ENCODE peak calls at places on chromosomes 5 and 9, in eight cellular contexts. One of them, this sample, is unnamed.

GRCh38 chr5:3787604-3788003 is 192.0 kb downstream of the IRX1 start:
- DNase-seq in osteocyte: no peak
- DNase-seq in prostate gland: no peak
- DNase-seq in RWPE2: no peak
- DNase-seq in foreskin keratinocyte: no peak
- DNase-seq in left ventricle myocardium inferior: no peak
- DNase-seq in hepatocyte: no peak
- DNase-seq in Calu3: no peak
- DNase-seq in this sample: peak

GRCh38 chr5:35852084-35852734 is 4.5 kb upstream of the IL7R start:
- DNase-seq in osteocyte: no peak
- DNase-seq in hepatocyte: no peak
- DNase-seq in foreskin keratinocyte: no peak
- DNase-seq in Calu3: no peak
- DNase-seq in RWPE2: no peak
- DNase-seq in left ventricle myocardium inferior: no peak
- DNase-seq in prostate gland: no peak
- DNase-seq in this sample: no peak

GRCh38 chr5:37615184-37615583 is 224.7 kb downstream of the GDNF start:
- DNase-seq in osteocyte: no peak
- DNase-seq in RWPE2: no peak
- DNase-seq in Calu3: no peak
- DNase-seq in left ventricle myocardium inferior: no peak
- DNase-seq in foreskin keratinocyte: no peak
- DNase-seq in prostate gland: no peak
- DNase-seq in hepatocyte: no peak
- DNase-seq in this sample: no peak

GRCh38 chr9:114250235-114250568 is 72.7 kb upstream of the ORM1 start:
- DNase-seq in left ventricle myocardium inferior: peak
- DNase-seq in RWPE2: no peak
- DNase-seq in prostate gland: peak
- DNase-seq in Calu3: no peak
- DNase-seq in hepatocyte: peak
- DNase-seq in osteocyte: no peak
- DNase-seq in foreskin keratinocyte: no peak
- DNase-seq in this sample: no peak

GRCh38 chr5:891837-892389 is 688 bp downstream of the BRD9 start:
- DNase-seq in hepatocyte: peak
- DNase-seq in left ventricle myocardium inferior: no peak
- DNase-seq in foreskin keratinocyte: no peak
- DNase-seq in prostate gland: no peak
- DNase-seq in osteocyte: no peak
- DNase-seq in Calu3: peak
- DNase-seq in RWPE2: no peak
- DNase-seq in this sample: no peak

GRCh38 chr5:172696171-172696849 is 55.2 kb downstream of the NEURL1B start:
- DNase-seq in hepatocyte: no peak
- DNase-seq in prostate gland: no peak
- DNase-seq in left ventricle myocardium inferior: peak
- DNase-seq in osteocyte: no peak
- DNase-seq in RWPE2: no peak
- DNase-seq in foreskin keratinocyte: no peak
- DNase-seq in Calu3: no peak
- DNase-seq in this sample: no peak

GRCh38 chr5:6458833-6459232 is 10.2 kb downstream of the UBE2QL1 start:
- DNase-seq in hepatocyte: no peak
- DNase-seq in foreskin keratinocyte: no peak
- DNase-seq in left ventricle myocardium inferior: no peak
- DNase-seq in prostate gland: no peak
- DNase-seq in RWPE2: no peak
- DNase-seq in osteocyte: peak
- DNase-seq in Calu3: no peak
- DNase-seq in this sample: no peak

GRCh38 chr5:150092159-150092787 is 5.9 kb upstream of the CSF1R start:
- DNase-seq in hepatocyte: no peak
- DNase-seq in left ventricle myocardium inferior: no peak
- DNase-seq in Calu3: no peak
- DNase-seq in foreskin keratinocyte: no peak
- DNase-seq in prostate gland: no peak
- DNase-seq in osteocyte: no peak
- DNase-seq in RWPE2: no peak
- DNase-seq in this sample: no peak

GRCh38 chr5:168920019-168920813 is 341.0 kb upstream of the PANK3 start:
- DNase-seq in prostate gland: no peak
- DNase-seq in foreskin keratinocyte: no peak
- DNase-seq in Calu3: no peak
- DNase-seq in left ventricle myocardium inferior: no peak
- DNase-seq in hepatocyte: no peak
- DNase-seq in RWPE2: no peak
- DNase-seq in osteocyte: no peak
- DNase-seq in this sample: no peak

GRCh38 chr5:173306695-173307094 is 21.5 kb downstream of the STC2 start:
- DNase-seq in foreskin keratinocyte: no peak
- DNase-seq in RWPE2: no peak
- DNase-seq in Calu3: no peak
- DNase-seq in prostate gland: no peak
- DNase-seq in left ventricle myocardium inferior: no peak
- DNase-seq in hepatocyte: no peak
- DNase-seq in osteocyte: no peak
- DNase-seq in this sample: no peak

GRCh38 chr9:98977246-98977681 is 33.6 kb downstream of the COL15A1 start:
- DNase-seq in foreskin keratinocyte: no peak
- DNase-seq in RWPE2: no peak
- DNase-seq in osteocyte: no peak
- DNase-seq in hepatocyte: no peak
- DNase-seq in left ventricle myocardium inferior: peak
- DNase-seq in prostate gland: no peak
- DNase-seq in Calu3: no peak
- DNase-seq in this sample: no peak

GRCh38 chr5:76785493-76785892 is 33.3 kb upstream of the F2RL1 start:
- DNase-seq in foreskin keratinocyte: no peak
- DNase-seq in left ventricle myocardium inferior: no peak
- DNase-seq in osteocyte: no peak
- DNase-seq in Calu3: peak
- DNase-seq in hepatocyte: peak
- DNase-seq in prostate gland: no peak
- DNase-seq in RWPE2: no peak
- DNase-seq in this sample: no peak

GRCh38 chr9:106432631-106433030 is 430.3 kb upstream of the ZNF462 start:
- DNase-seq in osteocyte: no peak
- DNase-seq in RWPE2: no peak
- DNase-seq in foreskin keratinocyte: peak
- DNase-seq in left ventricle myocardium inferior: no peak
- DNase-seq in prostate gland: no peak
- DNase-seq in Calu3: no peak
- DNase-seq in hepatocyte: no peak
- DNase-seq in this sample: no peak

GRCh38 chr5:157167219-157167621 is 1.2 kb upstream of the GARIN3 start:
- DNase-seq in left ventricle myocardium inferior: no peak
- DNase-seq in Calu3: no peak
- DNase-seq in prostate gland: no peak
- DNase-seq in foreskin keratinocyte: no peak
- DNase-seq in hepatocyte: peak
- DNase-seq in RWPE2: no peak
- DNase-seq in osteocyte: no peak
- DNase-seq in this sample: no peak

GRCh38 chr5:166781729-166782128 is 1509.7 kb upstream of the WWC1 start:
- DNase-seq in prostate gland: no peak
- DNase-seq in left ventricle myocardium inferior: no peak
- DNase-seq in osteocyte: no peak
- DNase-seq in hepatocyte: no peak
- DNase-seq in RWPE2: no peak
- DNase-seq in foreskin keratinocyte: no peak
- DNase-seq in Calu3: no peak
- DNase-seq in this sample: peak

GRCh38 chr9:98401140-98402025 is 145.9 kb upstream of the TBC1D2 start:
- DNase-seq in prostate gland: no peak
- DNase-seq in foreskin keratinocyte: no peak
- DNase-seq in osteocyte: no peak
- DNase-seq in left ventricle myocardium inferior: no peak
- DNase-seq in hepatocyte: peak
- DNase-seq in RWPE2: no peak
- DNase-seq in Calu3: no peak
- DNase-seq in this sample: no peak

GRCh38 chr5:171703116-171703515 is 82.5 kb upstream of the SMIM23 start:
- DNase-seq in RWPE2: no peak
- DNase-seq in prostate gland: no peak
- DNase-seq in hepatocyte: no peak
- DNase-seq in foreskin keratinocyte: no peak
- DNase-seq in Calu3: no peak
- DNase-seq in left ventricle myocardium inferior: no peak
- DNase-seq in osteocyte: peak
- DNase-seq in this sample: no peak

GRCh38 chr9:70679845-70680244 is 265.4 kb upstream of the KLF9 start:
- DNase-seq in left ventricle myocardium inferior: no peak
- DNase-seq in Calu3: no peak
- DNase-seq in foreskin keratinocyte: no peak
- DNase-seq in RWPE2: no peak
- DNase-seq in prostate gland: no peak
- DNase-seq in osteocyte: no peak
- DNase-seq in hepatocyte: no peak
- DNase-seq in this sample: no peak

GRCh38 chr5:130651440-130651839 is 513.6 kb downstream of the HINT1 start:
- DNase-seq in hepatocyte: no peak
- DNase-seq in prostate gland: no peak
- DNase-seq in Calu3: no peak
- DNase-seq in foreskin keratinocyte: no peak
- DNase-seq in RWPE2: no peak
- DNase-seq in left ventricle myocardium inferior: no peak
- DNase-seq in osteocyte: no peak
- DNase-seq in this sample: no peak

DNA sequence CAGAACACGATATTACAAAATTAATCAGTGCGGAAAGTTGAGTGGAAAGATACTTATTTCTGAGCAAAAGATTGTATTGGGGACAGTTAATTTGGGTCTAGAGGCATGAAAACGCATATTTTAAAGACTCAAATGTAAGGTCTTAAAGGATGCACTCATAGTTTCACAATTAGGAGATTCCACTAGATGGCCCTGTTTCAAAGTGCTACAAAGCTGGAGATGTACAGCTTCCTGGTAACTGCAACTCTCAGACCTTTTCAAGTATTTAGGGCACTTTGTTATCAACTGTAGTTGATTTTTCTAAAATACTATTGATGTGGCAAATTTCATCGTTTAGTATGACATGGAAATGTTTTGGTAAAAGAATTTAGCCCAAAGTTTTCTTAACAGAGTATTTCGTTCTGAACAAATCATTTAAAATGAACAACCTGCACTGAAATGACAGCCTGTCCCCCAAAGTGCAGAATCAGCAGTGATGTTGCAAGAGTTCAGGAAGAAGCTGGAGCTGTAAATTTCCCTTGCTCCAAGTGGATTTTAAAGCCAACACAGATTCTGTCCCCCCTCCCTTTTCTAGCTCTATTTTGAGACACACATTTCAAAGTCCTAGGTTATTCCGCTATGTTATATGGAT is 16.2 kb upstream of the NDUFB6 start:
- DNase-seq in left ventricle myocardium inferior: no peak
- DNase-seq in RWPE2: no peak
- DNase-seq in osteocyte: no peak
- DNase-seq in prostate gland: no peak
- DNase-seq in foreskin keratinocyte: no peak
- DNase-seq in Calu3: no peak
- DNase-seq in hepatocyte: peak
- DNase-seq in this sample: no peak
- TF ChIP-seq CTCF in left ventricle myocardium inferior: peak
- TF ChIP-seq CTCF in RWPE2: peak
- TF ChIP-seq CTCF in osteocyte: peak
- TF ChIP-seq CTCF in prostate gland: peak
- TF ChIP-seq CTCF in foreskin keratinocyte: peak
- TF ChIP-seq CTCF in Calu3: no peak
- TF ChIP-seq CTCF in hepatocyte: peak
- TF ChIP-seq CTCF in this sample: peak

DNA sequence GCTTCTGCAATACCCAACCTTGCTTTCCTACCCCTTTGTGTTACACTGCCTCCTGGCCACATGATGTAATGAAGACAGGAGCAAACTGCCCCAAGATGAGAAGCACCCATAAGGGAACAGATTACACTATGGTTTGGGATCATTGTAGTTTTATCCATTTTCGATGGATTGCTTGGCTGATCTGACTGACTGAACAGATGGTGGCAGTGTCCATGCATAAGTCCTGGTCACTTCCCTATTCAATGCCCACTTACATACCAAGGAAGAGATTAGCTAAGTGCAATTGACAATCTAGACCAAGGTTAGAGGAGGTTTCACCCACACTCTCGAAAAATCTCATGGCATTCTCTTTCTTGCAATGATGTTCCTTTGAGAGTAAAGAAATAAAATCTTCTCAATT is 319.9 kb downstream of the RAB3C start:
- DNase-seq in hepatocyte: no peak
- DNase-seq in foreskin keratinocyte: no peak
- DNase-seq in Calu3: no peak
- DNase-seq in osteocyte: no peak
- DNase-seq in RWPE2: no peak
- DNase-seq in prostate gland: no peak
- DNase-seq in left ventricle myocardium inferior: no peak
- DNase-seq in this sample: no peak
- TF ChIP-seq CTCF in hepatocyte: no peak
- TF ChIP-seq CTCF in foreskin keratinocyte: no peak
- TF ChIP-seq CTCF in Calu3: no peak
- TF ChIP-seq CTCF in osteocyte: peak
- TF ChIP-seq CTCF in RWPE2: no peak
- TF ChIP-seq CTCF in prostate gland: no peak
- TF ChIP-seq CTCF in left ventricle myocardium inferior: peak
- TF ChIP-seq CTCF in this sample: no peak

GRCh38 chr5:141338538-141339306 is at the start of gene PCDHGA2:
- DNase-seq in hepatocyte: no peak
- DNase-seq in Calu3: no peak
- DNase-seq in left ventricle myocardium inferior: no peak
- DNase-seq in prostate gland: no peak
- DNase-seq in RWPE2: no peak
- DNase-seq in foreskin keratinocyte: no peak
- DNase-seq in osteocyte: no peak
- DNase-seq in this sample: no peak
- TF ChIP-seq CTCF in hepatocyte: no peak
- TF ChIP-seq CTCF in Calu3: no peak
- TF ChIP-seq CTCF in left ventricle myocardium inferior: peak
- TF ChIP-seq CTCF in prostate gland: peak
- TF ChIP-seq CTCF in RWPE2: peak
- TF ChIP-seq CTCF in foreskin keratinocyte: peak
- TF ChIP-seq CTCF in osteocyte: no peak
- TF ChIP-seq CTCF in this sample: peak

DNA sequence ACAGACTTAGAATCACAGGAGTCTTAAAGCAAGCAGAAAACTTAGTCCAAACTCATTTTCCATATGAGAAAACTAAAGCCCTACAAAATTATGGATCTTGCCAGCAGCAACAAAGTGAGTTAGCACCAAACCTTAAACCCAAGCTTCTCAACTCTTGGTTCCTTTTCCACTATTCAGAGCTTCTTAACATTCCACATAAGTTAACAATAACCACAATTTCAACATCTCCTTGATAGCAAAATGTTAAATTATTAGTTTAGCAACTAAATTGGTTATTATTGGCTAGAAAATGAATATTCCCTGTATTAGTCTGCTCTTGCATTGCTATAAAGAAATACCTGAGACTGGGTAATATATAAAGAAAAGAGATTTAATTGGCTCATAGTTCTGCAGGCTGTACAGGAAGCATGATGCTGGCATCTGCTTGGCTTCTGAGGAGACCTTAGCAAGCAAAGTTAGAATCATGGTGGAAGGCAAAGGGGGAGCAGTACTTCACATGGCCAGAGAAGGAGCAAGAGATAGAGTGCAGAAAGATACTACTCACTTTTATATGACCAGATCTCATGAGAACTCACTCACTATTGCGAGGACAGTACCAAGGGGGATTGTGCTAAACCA is 26.2 kb upstream of the ARSB start:
- DNase-seq in prostate gland: no peak
- DNase-seq in left ventricle myocardium inferior: no peak
- DNase-seq in osteocyte: no peak
- DNase-seq in RWPE2: no peak
- DNase-seq in Calu3: no peak
- DNase-seq in foreskin keratinocyte: no peak
- DNase-seq in hepatocyte: no peak
- DNase-seq in this sample: no peak
- TF ChIP-seq CTCF in prostate gland: no peak
- TF ChIP-seq CTCF in left ventricle myocardium inferior: no peak
- TF ChIP-seq CTCF in osteocyte: no peak
- TF ChIP-seq CTCF in RWPE2: no peak
- TF ChIP-seq CTCF in Calu3: no peak
- TF ChIP-seq CTCF in foreskin keratinocyte: peak
- TF ChIP-seq CTCF in hepatocyte: no peak
- TF ChIP-seq CTCF in this sample: no peak